ENCODE peak calls at places on chromosomes 7 and 10, in four cellular contexts. U is epithelial cell of proximal tubule, X is iris pigment epithelial cell, O is endothelial cell. P is an unnamed sample.
A peak's percentile ranks its signal among the peaks of the same experiment; 100 is the strongest.

GRCh38 chr10:46229144-46229563 is 57.6 kb upstream of the ANTXRL start:
- DNase-seq in X (no peak), U (no peak), O (peak; percentile 53), P (peak; percentile 6)

GRCh38 chr7:152108359-152108758 is 82.9 kb downstream of the GALNT11 start:
- DNase-seq in U (no peak), O (no peak), X (no peak), P (no peak)

GRCh38 chr10:104906112-104906511 is 265.0 kb downstream of the SORCS3 start:
- DNase-seq in O (no peak), U (no peak), X (no peak), P (no peak)

GRCh38 chr7:4149236-4149635 is 532.9 kb upstream of the FOXK1 start:
- DNase-seq in U (no peak), O (no peak), X (no peak), P (no peak)

GRCh38 chr7:134313543-134313942 is 3.2 kb downstream of the SLC35B4 start:
- DNase-seq in X (no peak), U (no peak), O (no peak), P (no peak)

GRCh38 chr7:157281221-157281998 is 55.4 kb upstream of the DNAJB6 start:
- DNase-seq in U (no peak), X (no peak), O (no peak), P (no peak)

GRCh38 chr10:69715156-69715898 is 85.3 kb downstream of the FAM241B start:
- DNase-seq in O (no peak), U (no peak), X (peak; percentile 73), P (no peak)

GRCh38 chr7:77537136-77537594 is at the start of gene PTPN12:
- DNase-seq in O (no peak), X (no peak), U (no peak), P (no peak)

GRCh38 chr7:132933076-132933466 is 148.8 kb downstream of the CHCHD3 start:
- DNase-seq in U (no peak), X (peak; percentile 94), O (no peak), P (no peak)

GRCh38 chr7:46206474-46207060 is 285.5 kb upstream of the IGFBP3 start:
- DNase-seq in X (no peak), U (no peak), O (no peak), P (no peak)

GRCh38 chr7:158176561-158177173 is 411.0 kb downstream of the PTPRN2 start:
- DNase-seq in O (no peak), X (no peak), U (no peak), P (no peak)

GRCh38 chr7:66050990-66051424 is 24.6 kb upstream of the ASL start:
- DNase-seq in U (peak; percentile 95), O (no peak), X (peak; percentile 94), P (no peak)

GRCh38 chr10:91250341-91250740 is 29.9 kb downstream of the PCGF5 start:
- DNase-seq in X (no peak), O (no peak), U (no peak), P (no peak)

GRCh38 chr10:93465806-93466675 is 16.1 kb downstream of the MYOF start:
- DNase-seq in O (no peak), U (peak; percentile 92), X (peak; percentile 89), P (peak; percentile 84)

GRCh38 chr10:69321865-69322264 is 43.6 kb downstream of the HK1 start:
- DNase-seq in X (peak; percentile 58), U (no peak), O (no peak), P (no peak)

GRCh38 chr10:50221470-50221869 is 29.8 kb downstream of the ASAH2 start:
- DNase-seq in X (no peak), U (no peak), O (no peak), P (no peak)

GRCh38 chr10:114334301-114334700 is 70.0 kb downstream of the AFAP1L2 start:
- DNase-seq in U (no peak), X (no peak), O (no peak), P (no peak)

GRCh38 chr10:98344589-98345038 is 70.4 kb downstream of the PYROXD2 start:
- DNase-seq in O (no peak), U (no peak), X (peak; percentile 57), P (peak; percentile 90)

GRCh38 chr7:23123465-23123864 is 17.9 kb downstream of the KLHL7 start:
- DNase-seq in X (no peak), O (no peak), U (no peak), P (no peak)

GRCh38 chr10:118259288-118259906 is 82.7 kb downstream of the FAM204A start:
- DNase-seq in X (peak; percentile 27), U (no peak), O (peak; percentile 72), P (no peak)

GRCh38 chr10:68406111-68406814 is 814 bp downstream of the RUFY2 start:
- DNase-seq in O (peak; percentile 64), X (peak; percentile 72), U (no peak), P (peak; percentile 73)

GRCh38 chr10:68989317-68989990 is 851 bp downstream of the KIFBP start:
- DNase-seq in O (no peak), U (no peak), X (peak; percentile 24), P (no peak)

GRCh38 chr7:117495313-117495712 is 15.5 kb downstream of the CFTR start:
- DNase-seq in O (no peak), X (no peak), U (no peak), P (no peak)

GRCh38 chr10:36765777-36766176 is 359.6 kb upstream of the ANKRD30A start:
- DNase-seq in U (no peak), X (peak; percentile 57), O (no peak), P (no peak)

GRCh38 chr7:112366886-112367285 is 83.4 kb upstream of the IFRD1 start:
- DNase-seq in O (no peak), X (no peak), U (no peak), P (no peak)

GRCh38 chr10:121005948-121006587 is 154.9 kb downstream of the WDR11 start:
- DNase-seq in X (no peak), O (no peak), U (no peak), P (no peak)

GRCh38 chr10:101780187-101780817 is 2.9 kb downstream of the NPM3 start:
- DNase-seq in U (no peak), O (no peak), X (no peak), P (no peak)

GRCh38 chr7:142785841-142786250 is 15.1 kb downstream of the PRSS2 start:
- DNase-seq in X (no peak), U (no peak), O (no peak), P (no peak)

GRCh38 chr7:19919156-19920085 is 146.0 kb upstream of the TMEM196 start:
- DNase-seq in U (no peak), O (no peak), X (peak; percentile 36), P (no peak)

GRCh38 chr7:86942081-86942480 is 117.4 kb downstream of the ELAPOR2 start:
- DNase-seq in U (no peak), X (no peak), O (no peak), P (no peak)

GRCh38 chr7:4196121-4196819 is 485.8 kb upstream of the FOXK1 start:
- DNase-seq in U (no peak), X (no peak), O (no peak), P (no peak)

GRCh38 chr10:102231357-102232318 is 5.5 kb downstream of the ELOVL3 start:
- DNase-seq in X (no peak), O (peak; percentile 78), U (no peak), P (peak; percentile 70)

GRCh38 chr10:125095776-125096175 is 64.6 kb downstream of the CTBP2 start:
- DNase-seq in O (no peak), X (peak; percentile 28), U (no peak), P (no peak)